ENCODE peak calls at places on chromosomes 7 and 10, in six cellular contexts. One of them, this sample, is unnamed.

GRCh38 chr10:14580933-14581332 is 193.8 kb downstream of the FAM107B start:
- DNase-seq in EL: no peak
- DNase-seq in MCF 10A: no peak
- DNase-seq in activated naive CD8-positive, alpha-beta T cell treated with anti-CD3 and anti-CD28 coated beads, Interleukin-2, amount 50 U/mL, for 24 hours: no peak
- DNase-seq in HS-27A: no peak
- DNase-seq in T1000: no peak
- DNase-seq in this sample: no peak

GRCh38 chr7:30776971-30777370 is 5.8 kb downstream of the MINDY4 start:
- DNase-seq in EL: no peak
- DNase-seq in MCF 10A: no peak
- DNase-seq in activated naive CD8-positive, alpha-beta T cell treated with anti-CD3 and anti-CD28 coated beads, Interleukin-2, amount 50 U/mL, for 24 hours: no peak
- DNase-seq in HS-27A: no peak
- DNase-seq in T1000: no peak
- DNase-seq in this sample: no peak

GRCh38 chr10:23096814-23097549 is 1.6 kb downstream of the MSRB2 start:
- DNase-seq in EL: peak; percentile 43
- DNase-seq in MCF 10A: peak; percentile 76
- DNase-seq in activated naive CD8-positive, alpha-beta T cell treated with anti-CD3 and anti-CD28 coated beads, Interleukin-2, amount 50 U/mL, for 24 hours: no peak
- DNase-seq in HS-27A: no peak
- DNase-seq in T1000: no peak
- DNase-seq in this sample: no peak

GRCh38 chr7:49866910-49867309 is 93.5 kb downstream of the VWC2 start:
- DNase-seq in EL: no peak
- DNase-seq in MCF 10A: no peak
- DNase-seq in activated naive CD8-positive, alpha-beta T cell treated with anti-CD3 and anti-CD28 coated beads, Interleukin-2, amount 50 U/mL, for 24 hours: no peak
- DNase-seq in HS-27A: no peak
- DNase-seq in T1000: no peak
- DNase-seq in this sample: no peak

GRCh38 chr7:75578081-75578480 is 86.0 kb downstream of the SPDYE5 start:
- DNase-seq in EL: no peak
- DNase-seq in MCF 10A: no peak
- DNase-seq in activated naive CD8-positive, alpha-beta T cell treated with anti-CD3 and anti-CD28 coated beads, Interleukin-2, amount 50 U/mL, for 24 hours: no peak
- DNase-seq in HS-27A: no peak
- DNase-seq in T1000: no peak
- DNase-seq in this sample: no peak

GRCh38 chr7:149423441-149423970 is 37.4 kb downstream of the ZNF777 start:
- DNase-seq in EL: no peak
- DNase-seq in MCF 10A: no peak
- DNase-seq in activated naive CD8-positive, alpha-beta T cell treated with anti-CD3 and anti-CD28 coated beads, Interleukin-2, amount 50 U/mL, for 24 hours: no peak
- DNase-seq in HS-27A: no peak
- DNase-seq in T1000: no peak
- DNase-seq in this sample: no peak

GRCh38 chr7:47170516-47170915 is 411.4 kb downstream of the TNS3 start:
- DNase-seq in EL: no peak
- DNase-seq in MCF 10A: no peak
- DNase-seq in activated naive CD8-positive, alpha-beta T cell treated with anti-CD3 and anti-CD28 coated beads, Interleukin-2, amount 50 U/mL, for 24 hours: no peak
- DNase-seq in HS-27A: no peak
- DNase-seq in T1000: no peak
- DNase-seq in this sample: no peak

GRCh38 chr7:132777419-132777818 is 201.1 kb upstream of the PLXNA4 start:
- DNase-seq in EL: no peak
- DNase-seq in MCF 10A: no peak
- DNase-seq in activated naive CD8-positive, alpha-beta T cell treated with anti-CD3 and anti-CD28 coated beads, Interleukin-2, amount 50 U/mL, for 24 hours: no peak
- DNase-seq in HS-27A: no peak
- DNase-seq in T1000: no peak
- DNase-seq in this sample: no peak

GRCh38 chr10:3782456-3783312 is 2.3 kb downstream of the KLF6 start:
- DNase-seq in EL: peak; percentile 94
- DNase-seq in MCF 10A: peak; percentile 94
- DNase-seq in activated naive CD8-positive, alpha-beta T cell treated with anti-CD3 and anti-CD28 coated beads, Interleukin-2, amount 50 U/mL, for 24 hours: no peak
- DNase-seq in HS-27A: no peak
- DNase-seq in T1000: no peak
- DNase-seq in this sample: peak; percentile 70

GRCh38 chr10:125795111-125795510 is 19.5 kb upstream of the MMP21 start:
- DNase-seq in EL: no peak
- DNase-seq in MCF 10A: no peak
- DNase-seq in activated naive CD8-positive, alpha-beta T cell treated with anti-CD3 and anti-CD28 coated beads, Interleukin-2, amount 50 U/mL, for 24 hours: no peak
- DNase-seq in HS-27A: no peak
- DNase-seq in T1000: no peak
- DNase-seq in this sample: no peak

GRCh38 chr7:107090452-107090851 is 45.9 kb downstream of the PRKAR2B start:
- DNase-seq in EL: no peak
- DNase-seq in MCF 10A: no peak
- DNase-seq in activated naive CD8-positive, alpha-beta T cell treated with anti-CD3 and anti-CD28 coated beads, Interleukin-2, amount 50 U/mL, for 24 hours: no peak
- DNase-seq in HS-27A: no peak
- DNase-seq in T1000: no peak
- DNase-seq in this sample: no peak

GRCh38 chr10:50322075-50322474 is 70.8 kb upstream of the ASAH2 start:
- DNase-seq in EL: peak; percentile 31
- DNase-seq in MCF 10A: peak; percentile 72
- DNase-seq in activated naive CD8-positive, alpha-beta T cell treated with anti-CD3 and anti-CD28 coated beads, Interleukin-2, amount 50 U/mL, for 24 hours: no peak
- DNase-seq in HS-27A: no peak
- DNase-seq in T1000: no peak
- DNase-seq in this sample: peak; percentile 72

GRCh38 chr10:63466168-63466935 is 575 bp upstream of the JMJD1C start:
- DNase-seq in EL: peak; percentile 66
- DNase-seq in MCF 10A: peak; percentile 70
- DNase-seq in activated naive CD8-positive, alpha-beta T cell treated with anti-CD3 and anti-CD28 coated beads, Interleukin-2, amount 50 U/mL, for 24 hours: peak; percentile 34
- DNase-seq in HS-27A: no peak
- DNase-seq in T1000: no peak
- DNase-seq in this sample: peak; percentile 73

GRCh38 chr7:131518626-131519025 is 37.8 kb downstream of the PODXL start:
- DNase-seq in EL: no peak
- DNase-seq in MCF 10A: no peak
- DNase-seq in activated naive CD8-positive, alpha-beta T cell treated with anti-CD3 and anti-CD28 coated beads, Interleukin-2, amount 50 U/mL, for 24 hours: no peak
- DNase-seq in HS-27A: no peak
- DNase-seq in T1000: no peak
- DNase-seq in this sample: no peak

GRCh38 chr7:80883188-80884025 is 35.4 kb downstream of the SEMA3C start:
- DNase-seq in EL: peak; percentile 100
- DNase-seq in MCF 10A: peak; percentile 98
- DNase-seq in activated naive CD8-positive, alpha-beta T cell treated with anti-CD3 and anti-CD28 coated beads, Interleukin-2, amount 50 U/mL, for 24 hours: no peak
- DNase-seq in HS-27A: peak; percentile 97
- DNase-seq in T1000: peak; percentile 65
- DNase-seq in this sample: peak; percentile 100

GRCh38 chr7:23012797-23013714 is 874 bp downstream of the HYCC1 start:
- DNase-seq in EL: peak; percentile 29
- DNase-seq in MCF 10A: peak; percentile 45
- DNase-seq in activated naive CD8-positive, alpha-beta T cell treated with anti-CD3 and anti-CD28 coated beads, Interleukin-2, amount 50 U/mL, for 24 hours: peak; percentile 22
- DNase-seq in HS-27A: no peak
- DNase-seq in T1000: no peak
- DNase-seq in this sample: no peak

GRCh38 chr7:4712371-4713182 is 30.5 kb downstream of the FOXK1 start:
- DNase-seq in EL: peak; percentile 63
- DNase-seq in MCF 10A: no peak
- DNase-seq in activated naive CD8-positive, alpha-beta T cell treated with anti-CD3 and anti-CD28 coated beads, Interleukin-2, amount 50 U/mL, for 24 hours: no peak
- DNase-seq in HS-27A: no peak
- DNase-seq in T1000: no peak
- DNase-seq in this sample: no peak

GRCh38 chr10:26524161-26524831 is 86.2 kb downstream of the APBB1IP start:
- DNase-seq in EL: no peak
- DNase-seq in MCF 10A: no peak
- DNase-seq in activated naive CD8-positive, alpha-beta T cell treated with anti-CD3 and anti-CD28 coated beads, Interleukin-2, amount 50 U/mL, for 24 hours: no peak
- DNase-seq in HS-27A: no peak
- DNase-seq in T1000: no peak
- DNase-seq in this sample: no peak

GRCh38 chr7:149727541-149728476 is 45.6 kb downstream of the ZNF467 start:
- DNase-seq in EL: no peak
- DNase-seq in MCF 10A: no peak
- DNase-seq in activated naive CD8-positive, alpha-beta T cell treated with anti-CD3 and anti-CD28 coated beads, Interleukin-2, amount 50 U/mL, for 24 hours: no peak
- DNase-seq in HS-27A: no peak
- DNase-seq in T1000: no peak
- DNase-seq in this sample: no peak

GRCh38 chr7:36185732-36186131 is 32.7 kb downstream of the EEPD1 start:
- DNase-seq in EL: no peak
- DNase-seq in MCF 10A: peak; percentile 15
- DNase-seq in activated naive CD8-positive, alpha-beta T cell treated with anti-CD3 and anti-CD28 coated beads, Interleukin-2, amount 50 U/mL, for 24 hours: no peak
- DNase-seq in HS-27A: no peak
- DNase-seq in T1000: no peak
- DNase-seq in this sample: no peak

GRCh38 chr7:2944729-2945128 is 98.9 kb downstream of the CARD11 start:
- DNase-seq in EL: no peak
- DNase-seq in MCF 10A: no peak
- DNase-seq in activated naive CD8-positive, alpha-beta T cell treated with anti-CD3 and anti-CD28 coated beads, Interleukin-2, amount 50 U/mL, for 24 hours: no peak
- DNase-seq in HS-27A: no peak
- DNase-seq in T1000: no peak
- DNase-seq in this sample: no peak

GRCh38 chr7:155974186-155974897 is 162.1 kb upstream of the SHH start:
- DNase-seq in EL: no peak
- DNase-seq in MCF 10A: no peak
- DNase-seq in activated naive CD8-positive, alpha-beta T cell treated with anti-CD3 and anti-CD28 coated beads, Interleukin-2, amount 50 U/mL, for 24 hours: no peak
- DNase-seq in HS-27A: no peak
- DNase-seq in T1000: no peak
- DNase-seq in this sample: no peak

GRCh38 chr10:122504551-122504950 is 43.2 kb downstream of the HTRA1 start:
- DNase-seq in EL: peak; percentile 88
- DNase-seq in MCF 10A: peak; percentile 94
- DNase-seq in activated naive CD8-positive, alpha-beta T cell treated with anti-CD3 and anti-CD28 coated beads, Interleukin-2, amount 50 U/mL, for 24 hours: no peak
- DNase-seq in HS-27A: peak; percentile 24
- DNase-seq in T1000: peak; percentile 45
- DNase-seq in this sample: peak; percentile 36

GRCh38 chr10:36675458-36675880 is 449.9 kb upstream of the ANKRD30A start:
- DNase-seq in EL: peak; percentile 56
- DNase-seq in MCF 10A: peak; percentile 61
- DNase-seq in activated naive CD8-positive, alpha-beta T cell treated with anti-CD3 and anti-CD28 coated beads, Interleukin-2, amount 50 U/mL, for 24 hours: no peak
- DNase-seq in HS-27A: peak; percentile 61
- DNase-seq in T1000: no peak
- DNase-seq in this sample: no peak

GRCh38 chr10:35726850-35727249 is 84.8 kb upstream of the FZD8 start:
- DNase-seq in EL: no peak
- DNase-seq in MCF 10A: no peak
- DNase-seq in activated naive CD8-positive, alpha-beta T cell treated with anti-CD3 and anti-CD28 coated beads, Interleukin-2, amount 50 U/mL, for 24 hours: no peak
- DNase-seq in HS-27A: no peak
- DNase-seq in T1000: no peak
- DNase-seq in this sample: no peak

GRCh38 chr10:31075434-31075833 is 43.8 kb upstream of the ZNF438 start:
- DNase-seq in EL: peak; percentile 88
- DNase-seq in MCF 10A: peak; percentile 68
- DNase-seq in activated naive CD8-positive, alpha-beta T cell treated with anti-CD3 and anti-CD28 coated beads, Interleukin-2, amount 50 U/mL, for 24 hours: no peak
- DNase-seq in HS-27A: peak; percentile 71
- DNase-seq in T1000: no peak
- DNase-seq in this sample: peak; percentile 98

GRCh38 chr7:39948375-39948774 is 1.7 kb upstream of the CDK13 start:
- DNase-seq in EL: no peak
- DNase-seq in MCF 10A: no peak
- DNase-seq in activated naive CD8-positive, alpha-beta T cell treated with anti-CD3 and anti-CD28 coated beads, Interleukin-2, amount 50 U/mL, for 24 hours: peak; percentile 20
- DNase-seq in HS-27A: no peak
- DNase-seq in T1000: no peak
- DNase-seq in this sample: no peak

GRCh38 chr7:12322287-12322902 is 81.3 kb downstream of the VWDE start:
- DNase-seq in EL: peak; percentile 6
- DNase-seq in MCF 10A: peak; percentile 38
- DNase-seq in activated naive CD8-positive, alpha-beta T cell treated with anti-CD3 and anti-CD28 coated beads, Interleukin-2, amount 50 U/mL, for 24 hours: no peak
- DNase-seq in HS-27A: no peak
- DNase-seq in T1000: no peak
- DNase-seq in this sample: no peak

GRCh38 chr10:21826725-21827124 is 176.8 kb downstream of the DNAJC1 start:
- DNase-seq in EL: no peak
- DNase-seq in MCF 10A: no peak
- DNase-seq in activated naive CD8-positive, alpha-beta T cell treated with anti-CD3 and anti-CD28 coated beads, Interleukin-2, amount 50 U/mL, for 24 hours: no peak
- DNase-seq in HS-27A: no peak
- DNase-seq in T1000: no peak
- DNase-seq in this sample: no peak

GRCh38 chr10:83908506-83908905 is 230.8 kb upstream of the GHITM start:
- DNase-seq in EL: no peak
- DNase-seq in MCF 10A: no peak
- DNase-seq in activated naive CD8-positive, alpha-beta T cell treated with anti-CD3 and anti-CD28 coated beads, Interleukin-2, amount 50 U/mL, for 24 hours: no peak
- DNase-seq in HS-27A: no peak
- DNase-seq in T1000: no peak
- DNase-seq in this sample: no peak